ENCODE peak calls at places on chromosome 9, in four cellular contexts. Y is effector memory CD8-positive, alpha-beta T cell; M is tibial artery; O is body of pancreas. A is an unnamed sample.
A peak's percentile ranks its signal among the peaks of the same experiment; 100 is the strongest.

GRCh38 chr9:10274156-10274555 is 338.6 kb downstream of the PTPRD start:
- DNase-seq in O (no peak), Y (no peak), M (no peak), A (no peak)

GRCh38 chr9:127311239-127311741 is 46.7 kb downstream of the GARNL3 start:
- DNase-seq in M (peak; percentile 73), O (peak; percentile 55), Y (no peak), A (peak; percentile 77)

GRCh38 chr9:122377241-122378164 is 6.7 kb downstream of the PTGS1 start:
- DNase-seq in M (no peak), Y (no peak), O (no peak), A (no peak)

GRCh38 chr9:16705121-16705604 is 165.3 kb downstream of the BNC2 start:
- DNase-seq in M (peak; percentile 86), Y (no peak), O (peak; percentile 44), A (peak; percentile 91)

GRCh38 chr9:137436761-137437600 is 4.2 kb downstream of the ENTPD8 start:
- DNase-seq in O (no peak), M (no peak), Y (no peak), A (no peak)

GRCh38 chr9:38126730-38127129 is 57.7 kb upstream of the SHB start:
- DNase-seq in Y (no peak), M (no peak), O (no peak), A (no peak)

GRCh38 chr9:136103651-136104487 is 8.8 kb upstream of the NACC2 start:
- DNase-seq in O (no peak), M (no peak), Y (no peak), A (no peak)

GRCh38 chr9:121172726-121173487 is 28.8 kb downstream of the RAB14 start:
- DNase-seq in O (no peak), M (no peak), Y (no peak), A (no peak)

GRCh38 chr9:20505574-20505973 is 116.7 kb downstream of the MLLT3 start:
- DNase-seq in Y (no peak), M (no peak), O (no peak), A (no peak)

GRCh38 chr9:82524407-82524806 is 535.8 kb downstream of the SPATA31D1 start:
- DNase-seq in O (no peak), M (no peak), Y (no peak), A (no peak)

GRCh38 chr9:92657296-92658094 is 12.4 kb downstream of the IPPK start:
- DNase-seq in O (no peak), M (no peak), Y (no peak), A (no peak)

GRCh38 chr9:80811003-80811402 is 878.3 kb downstream of the TLE1 start:
- DNase-seq in O (no peak), Y (no peak), M (no peak), A (no peak)

GRCh38 chr9:120299785-120300184 is 280.2 kb downstream of the CDK5RAP2 start:
- DNase-seq in O (no peak), Y (no peak), M (no peak), A (no peak)

GRCh38 chr9:117293199-117294114 is 121.4 kb downstream of the ASTN2 start:
- DNase-seq in Y (no peak), O (peak; percentile 16), M (no peak), A (no peak)

GRCh38 chr9:130943780-130944179 is 4.7 kb upstream of the FIBCD1 start:
- DNase-seq in Y (no peak), M (no peak), O (no peak), A (no peak)

GRCh38 chr9:101398930-101399640 is 434 bp downstream of the ZNF189 start:
- DNase-seq in O (peak; percentile 28), Y (no peak), M (peak; percentile 47), A (no peak)

GRCh38 chr9:4334439-4334838 is 34.6 kb upstream of the GLIS3 start:
- DNase-seq in O (peak; percentile 92), M (peak; percentile 22), Y (no peak), A (no peak)

GRCh38 chr9:135704366-135704947 is 2.5 kb downstream of the KCNT1 start:
- DNase-seq in O (peak; percentile 14), Y (no peak), M (no peak), A (no peak)

GRCh38 chr9:70012569-70012968 is 31.1 kb upstream of the MAMDC2 start:
- DNase-seq in M (no peak), Y (no peak), O (no peak), A (no peak)

GRCh38 chr9:135336722-135337490 is 142.7 kb upstream of the PPP1R26 start:
- DNase-seq in Y (no peak), O (no peak), M (peak; percentile 15), A (peak; percentile 40)

GRCh38 chr9:87213948-87214347 is 266.6 kb upstream of the GAS1 start:
- DNase-seq in Y (no peak), O (no peak), M (no peak), A (no peak)

GRCh38 chr9:100472725-100473261 is at the start of gene TMEFF1:
- DNase-seq in O (peak; percentile 61), M (no peak), Y (no peak), A (no peak)

GRCh38 chr9:35236692-35237091 is 74.9 kb downstream of the UNC13B start:
- DNase-seq in M (no peak), Y (no peak), O (no peak), A (no peak)

GRCh38 chr9:106634183-106634582 is 228.8 kb upstream of the ZNF462 start:
- DNase-seq in Y (no peak), O (no peak), M (no peak), A (no peak)

GRCh38 chr9:110133608-110134214 is 74.2 kb downstream of the C9orf152 start:
- DNase-seq in O (no peak), Y (no peak), M (no peak), A (no peak)

GRCh38 chr9:99432075-99432474 is 210.0 kb downstream of the SEC61B start:
- DNase-seq in Y (no peak), M (no peak), O (no peak), A (no peak)

GRCh38 chr9:72997387-72997995 is 44.6 kb upstream of the ALDH1A1 start:
- DNase-seq in O (peak; percentile 49), Y (no peak), M (no peak), A (no peak)

GRCh38 chr9:105681724-105682123 is 12.6 kb upstream of the TMEM38B start:
- DNase-seq in Y (no peak), O (no peak), M (no peak), A (no peak)

GRCh38 chr9:70451765-70452164 is 37.3 kb upstream of the KLF9 start:
- DNase-seq in M (no peak), Y (no peak), O (no peak), A (no peak)

GRCh38 chr9:133967024-133967741 is 24.9 kb downstream of the VAV2 start:
- DNase-seq in M (no peak), O (no peak), Y (no peak), A (no peak)

GRCh38 chr9:37667706-37668672 is 17.2 kb downstream of the FRMPD1 start:
- DNase-seq in Y (no peak), O (no peak), M (no peak), A (no peak)

A was measured in coronary artery.